ENCODE peak calls at places on chromosomes 13 and 19, in nine cellular contexts. One of them, this sample, is unnamed. For H3K4me1, the result is how much of the 10 kb centered on the place peaks cover.

GRCh38 chr13:75867718-75868117 is 231.6 kb downstream of the LMO7 start:
- DNase-seq in IMR-90: no peak
- DNase-seq in PC-3: no peak
- DNase-seq in CD4-positive, CD25-positive, alpha-beta regulatory T cell: no peak
- DNase-seq in ovary: no peak
- DNase-seq in heart left ventricle: no peak
- DNase-seq in uterus: no peak
- DNase-seq in prostate gland: no peak
- DNase-seq in neural progenitor cell: no peak
- DNase-seq in this sample: no peak

GRCh38 chr19:7191946-7192691 is 102.1 kb downstream of the INSR start:
- DNase-seq in IMR-90: no peak
- DNase-seq in PC-3: no peak
- DNase-seq in CD4-positive, CD25-positive, alpha-beta regulatory T cell: peak
- DNase-seq in ovary: no peak
- DNase-seq in heart left ventricle: no peak
- DNase-seq in uterus: no peak
- DNase-seq in prostate gland: no peak
- DNase-seq in neural progenitor cell: no peak
- DNase-seq in this sample: no peak

GRCh38 chr13:36362251-36362650 is 16.1 kb upstream of the SPART start:
- DNase-seq in IMR-90: peak
- DNase-seq in PC-3: peak
- DNase-seq in CD4-positive, CD25-positive, alpha-beta regulatory T cell: no peak
- DNase-seq in ovary: no peak
- DNase-seq in heart left ventricle: no peak
- DNase-seq in uterus: no peak
- DNase-seq in prostate gland: no peak
- DNase-seq in neural progenitor cell: no peak
- DNase-seq in this sample: no peak

GRCh38 chr13:40580566-40581276 is 85.7 kb downstream of the FOXO1 start:
- DNase-seq in IMR-90: no peak
- DNase-seq in PC-3: no peak
- DNase-seq in CD4-positive, CD25-positive, alpha-beta regulatory T cell: no peak
- DNase-seq in ovary: no peak
- DNase-seq in heart left ventricle: no peak
- DNase-seq in uterus: no peak
- DNase-seq in prostate gland: no peak
- DNase-seq in neural progenitor cell: no peak
- DNase-seq in this sample: no peak

GRCh38 chr13:42740753-42741152 is 40.6 kb upstream of the FAM216B start:
- DNase-seq in IMR-90: no peak
- DNase-seq in PC-3: peak
- DNase-seq in CD4-positive, CD25-positive, alpha-beta regulatory T cell: no peak
- DNase-seq in ovary: peak
- DNase-seq in heart left ventricle: peak
- DNase-seq in uterus: no peak
- DNase-seq in prostate gland: no peak
- DNase-seq in neural progenitor cell: no peak
- DNase-seq in this sample: peak

GRCh38 chr19:44777715-44778347 is at the start of gene CBLC:
- DNase-seq in IMR-90: no peak
- DNase-seq in PC-3: peak
- DNase-seq in CD4-positive, CD25-positive, alpha-beta regulatory T cell: no peak
- DNase-seq in ovary: no peak
- DNase-seq in heart left ventricle: no peak
- DNase-seq in uterus: no peak
- DNase-seq in prostate gland: peak
- DNase-seq in neural progenitor cell: peak
- DNase-seq in this sample: no peak

GRCh38 chr19:56974554-56975207 is 134.2 kb upstream of the PEG3 start:
- DNase-seq in IMR-90: no peak
- DNase-seq in PC-3: no peak
- DNase-seq in CD4-positive, CD25-positive, alpha-beta regulatory T cell: no peak
- DNase-seq in ovary: peak
- DNase-seq in heart left ventricle: no peak
- DNase-seq in uterus: no peak
- DNase-seq in prostate gland: no peak
- DNase-seq in neural progenitor cell: no peak
- DNase-seq in this sample: no peak

GRCh38 chr19:38375748-38376147 is 1.4 kb downstream of the PSMD8 start:
- DNase-seq in IMR-90: peak
- DNase-seq in PC-3: no peak
- DNase-seq in CD4-positive, CD25-positive, alpha-beta regulatory T cell: no peak
- DNase-seq in ovary: no peak
- DNase-seq in heart left ventricle: no peak
- DNase-seq in uterus: no peak
- DNase-seq in prostate gland: peak
- DNase-seq in neural progenitor cell: peak
- DNase-seq in this sample: peak

GRCh38 chr19:15702590-15702930 is 25.3 kb upstream of the OR10H2 start:
- DNase-seq in IMR-90: no peak
- DNase-seq in PC-3: peak
- DNase-seq in CD4-positive, CD25-positive, alpha-beta regulatory T cell: no peak
- DNase-seq in ovary: peak
- DNase-seq in heart left ventricle: peak
- DNase-seq in uterus: peak
- DNase-seq in prostate gland: peak
- DNase-seq in neural progenitor cell: no peak
- DNase-seq in this sample: peak

GRCh38 chr19:369256-369655 is 24.7 kb upstream of the MIER2 start:
- DNase-seq in IMR-90: no peak
- DNase-seq in PC-3: no peak
- DNase-seq in CD4-positive, CD25-positive, alpha-beta regulatory T cell: no peak
- DNase-seq in ovary: no peak
- DNase-seq in heart left ventricle: no peak
- DNase-seq in uterus: no peak
- DNase-seq in prostate gland: no peak
- DNase-seq in neural progenitor cell: no peak
- DNase-seq in this sample: no peak

GRCh38 chr13:92843549-92843948 is 383.1 kb upstream of the GPC6 start:
- DNase-seq in IMR-90: peak
- DNase-seq in PC-3: peak
- DNase-seq in CD4-positive, CD25-positive, alpha-beta regulatory T cell: no peak
- DNase-seq in ovary: no peak
- DNase-seq in heart left ventricle: no peak
- DNase-seq in uterus: no peak
- DNase-seq in prostate gland: no peak
- DNase-seq in neural progenitor cell: no peak
- DNase-seq in this sample: no peak

DNA sequence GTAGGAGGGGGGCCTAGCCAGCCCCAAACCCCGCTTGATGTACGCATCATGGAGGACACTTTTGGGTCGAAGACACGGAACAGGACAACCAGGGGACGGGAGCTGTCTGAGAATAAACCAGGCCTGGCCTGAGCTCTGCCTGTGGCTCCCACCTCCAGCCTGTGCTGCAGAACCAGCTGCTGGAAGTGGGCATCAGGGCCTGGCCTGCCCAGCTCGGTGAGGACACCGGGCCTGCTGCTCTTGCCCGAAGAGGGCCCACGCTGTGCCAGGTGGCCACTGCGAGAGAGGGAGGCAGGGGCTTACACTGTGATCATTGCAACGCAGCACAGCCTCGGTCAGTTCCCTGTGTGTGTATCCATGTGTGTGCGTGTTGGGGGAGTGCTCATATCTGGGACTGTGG is 34.6 kb downstream of the CEBPG start:
- DNase-seq in IMR-90: no peak
- DNase-seq in PC-3: no peak
- DNase-seq in CD4-positive, CD25-positive, alpha-beta regulatory T cell: no peak
- DNase-seq in ovary: no peak
- DNase-seq in heart left ventricle: no peak
- DNase-seq in uterus: no peak
- DNase-seq in prostate gland: no peak
- DNase-seq in neural progenitor cell: no peak
- DNase-seq in this sample: peak
- H3K4me3 ChIP-seq in IMR-90: no peak
- H3K4me3 ChIP-seq in PC-3: no peak
- H3K4me3 ChIP-seq in CD4-positive, CD25-positive, alpha-beta regulatory T cell: no peak
- H3K4me3 ChIP-seq in ovary: no peak
- H3K4me3 ChIP-seq in heart left ventricle: no peak
- H3K4me3 ChIP-seq in uterus: no peak
- H3K4me3 ChIP-seq in prostate gland: no peak
- H3K4me3 ChIP-seq in neural progenitor cell: no peak
- H3K4me3 ChIP-seq in this sample: no peak

DNA sequence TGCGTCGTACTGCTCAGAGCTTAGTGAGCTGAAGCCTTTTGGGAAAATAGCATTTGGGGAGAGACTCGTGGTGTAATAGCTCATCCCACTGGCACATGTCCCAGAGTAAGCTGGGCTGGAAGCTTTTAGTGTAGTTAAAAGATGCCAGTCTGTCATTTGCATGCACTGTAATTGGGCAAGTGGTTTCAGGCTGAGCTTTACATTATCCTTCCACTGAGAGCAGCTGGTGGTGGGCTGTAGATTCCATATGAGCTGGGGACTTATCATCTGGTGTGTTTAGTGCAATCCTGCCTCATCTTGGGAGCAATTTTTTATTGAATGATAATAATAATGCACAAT is 69.9 kb downstream of the LRCH1 start:
- DNase-seq in IMR-90: peak
- DNase-seq in PC-3: peak
- DNase-seq in CD4-positive, CD25-positive, alpha-beta regulatory T cell: no peak
- DNase-seq in ovary: peak
- DNase-seq in heart left ventricle: peak
- DNase-seq in uterus: peak
- DNase-seq in prostate gland: peak
- DNase-seq in neural progenitor cell: no peak
- DNase-seq in this sample: peak
- H3K4me1 ChIP-seq in IMR-90: under half
- H3K4me1 ChIP-seq in PC-3: under half
- H3K4me1 ChIP-seq in CD4-positive, CD25-positive, alpha-beta regulatory T cell: under half
- H3K4me1 ChIP-seq in ovary: under half
- H3K4me1 ChIP-seq in heart left ventricle: half or more
- H3K4me1 ChIP-seq in uterus: under half
- H3K4me1 ChIP-seq in prostate gland: under half
- H3K4me1 ChIP-seq in neural progenitor cell: under half
- H3K4me1 ChIP-seq in this sample: half or more

GRCh38 chr13:52344108-52344507 is 61.9 kb downstream of the THSD1 start:
- DNase-seq in IMR-90: no peak
- DNase-seq in PC-3: no peak
- DNase-seq in CD4-positive, CD25-positive, alpha-beta regulatory T cell: no peak
- DNase-seq in ovary: no peak
- DNase-seq in heart left ventricle: no peak
- DNase-seq in uterus: no peak
- DNase-seq in prostate gland: no peak
- DNase-seq in neural progenitor cell: no peak
- DNase-seq in this sample: no peak
- H3K27ac ChIP-seq in IMR-90: no peak
- H3K27ac ChIP-seq in PC-3: no peak
- H3K27ac ChIP-seq in CD4-positive, CD25-positive, alpha-beta regulatory T cell: no peak
- H3K27ac ChIP-seq in ovary: no peak
- H3K27ac ChIP-seq in heart left ventricle: peak
- H3K27ac ChIP-seq in uterus: peak
- H3K27ac ChIP-seq in prostate gland: no peak
- H3K27ac ChIP-seq in neural progenitor cell: no peak
- H3K27ac ChIP-seq in this sample: peak

DNA sequence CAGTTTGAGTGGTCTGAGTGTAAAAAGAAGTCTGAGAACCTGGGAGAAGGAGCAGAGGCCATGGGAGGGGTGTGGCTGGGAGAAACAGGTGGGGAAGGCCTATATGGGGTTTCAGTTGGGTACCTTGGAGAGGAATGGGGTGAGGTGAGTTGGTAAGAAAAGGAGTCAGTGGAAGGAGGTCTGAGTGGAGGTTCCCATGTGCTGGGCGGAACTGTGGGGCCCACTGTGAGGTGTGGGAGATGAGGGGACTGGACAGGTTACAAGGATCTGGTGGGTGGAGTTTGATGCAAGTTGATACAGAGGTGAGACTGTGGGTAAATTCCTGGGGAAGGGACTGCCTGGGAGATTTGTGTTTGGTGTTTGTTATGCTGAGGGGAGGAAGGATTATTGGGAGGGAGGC is 2.1 kb downstream of the ZNF574 start:
- DNase-seq in IMR-90: no peak
- DNase-seq in PC-3: no peak
- DNase-seq in CD4-positive, CD25-positive, alpha-beta regulatory T cell: no peak
- DNase-seq in ovary: no peak
- DNase-seq in heart left ventricle: no peak
- DNase-seq in uterus: no peak
- DNase-seq in prostate gland: no peak
- DNase-seq in neural progenitor cell: no peak
- DNase-seq in this sample: no peak
- H3K4me3 ChIP-seq in IMR-90: no peak
- H3K4me3 ChIP-seq in PC-3: peak
- H3K4me3 ChIP-seq in CD4-positive, CD25-positive, alpha-beta regulatory T cell: no peak
- H3K4me3 ChIP-seq in ovary: no peak
- H3K4me3 ChIP-seq in heart left ventricle: no peak
- H3K4me3 ChIP-seq in uterus: no peak
- H3K4me3 ChIP-seq in prostate gland: no peak
- H3K4me3 ChIP-seq in neural progenitor cell: no peak
- H3K4me3 ChIP-seq in this sample: no peak

GRCh38 chr19:35040474-35040825 is 1.1 kb upstream of the HPN start:
- DNase-seq in IMR-90: no peak
- DNase-seq in PC-3: no peak
- DNase-seq in CD4-positive, CD25-positive, alpha-beta regulatory T cell: no peak
- DNase-seq in ovary: peak
- DNase-seq in heart left ventricle: no peak
- DNase-seq in uterus: no peak
- DNase-seq in prostate gland: no peak
- DNase-seq in neural progenitor cell: no peak
- DNase-seq in this sample: no peak
- H3K4me1 ChIP-seq in IMR-90: under half
- H3K4me1 ChIP-seq in PC-3: under half
- H3K4me1 ChIP-seq in CD4-positive, CD25-positive, alpha-beta regulatory T cell: under half
- H3K4me1 ChIP-seq in ovary: under half
- H3K4me1 ChIP-seq in heart left ventricle: under half
- H3K4me1 ChIP-seq in uterus: under half
- H3K4me1 ChIP-seq in prostate gland: under half
- H3K4me1 ChIP-seq in neural progenitor cell: under half
- H3K4me1 ChIP-seq in this sample: half or more

This sample was measured in left ventricle myocardium inferior.